ENCODE peak calls at places on chromosomes 16 and 17, in seven cellular contexts. One of them, this sample, is unnamed.

GRCh38 chr16:25966172-25967097 is 274.7 kb downstream of the HS3ST4 start:
- DNase-seq in mucosa of descending colon: no peak
- DNase-seq in T-helper 22 cell: no peak
- DNase-seq in NAMALWA: no peak
- DNase-seq in NCI-H345: no peak
- DNase-seq in SJCRH30: no peak
- DNase-seq in NCI-H1092: no peak
- DNase-seq in this sample: no peak

GRCh38 chr17:52604105-52604504 is 445.6 kb upstream of the CA10 start:
- DNase-seq in NCI-H345: no peak
- DNase-seq in T-helper 22 cell: no peak
- DNase-seq in mucosa of descending colon: no peak
- DNase-seq in NCI-H1092: no peak
- DNase-seq in NAMALWA: no peak
- DNase-seq in SJCRH30: no peak
- DNase-seq in this sample: no peak

GRCh38 chr16:2671741-2672140 is 10.6 kb upstream of the KCTD5 start:
- DNase-seq in NCI-H345: no peak
- DNase-seq in SJCRH30: no peak
- DNase-seq in NCI-H1092: no peak
- DNase-seq in T-helper 22 cell: no peak
- DNase-seq in mucosa of descending colon: no peak
- DNase-seq in NAMALWA: no peak
- DNase-seq in this sample: no peak

GRCh38 chr16:89121691-89122321 is 28.2 kb downstream of the ACSF3 start:
- DNase-seq in SJCRH30: no peak
- DNase-seq in NCI-H1092: no peak
- DNase-seq in mucosa of descending colon: peak; percentile 42
- DNase-seq in NAMALWA: no peak
- DNase-seq in T-helper 22 cell: no peak
- DNase-seq in NCI-H345: no peak
- DNase-seq in this sample: no peak

GRCh38 chr16:56944954-56945839 is 13.3 kb downstream of the HERPUD1 start:
- DNase-seq in SJCRH30: peak; percentile 94
- DNase-seq in NAMALWA: peak; percentile 42
- DNase-seq in NCI-H1092: no peak
- DNase-seq in mucosa of descending colon: no peak
- DNase-seq in NCI-H345: no peak
- DNase-seq in T-helper 22 cell: no peak
- DNase-seq in this sample: no peak

GRCh38 chr17:41962111-41962510 is 4.5 kb upstream of the CNP start:
- DNase-seq in mucosa of descending colon: no peak
- DNase-seq in SJCRH30: peak; percentile 52
- DNase-seq in NCI-H1092: no peak
- DNase-seq in NCI-H345: no peak
- DNase-seq in T-helper 22 cell: no peak
- DNase-seq in NAMALWA: peak; percentile 56
- DNase-seq in this sample: no peak

GRCh38 chr17:58614854-58615409 is 76.9 kb downstream of the TEX14 start:
- DNase-seq in NCI-H1092: no peak
- DNase-seq in SJCRH30: no peak
- DNase-seq in mucosa of descending colon: no peak
- DNase-seq in NAMALWA: no peak
- DNase-seq in NCI-H345: no peak
- DNase-seq in T-helper 22 cell: no peak
- DNase-seq in this sample: no peak

GRCh38 chr17:71011389-71011788 is 842.1 kb downstream of the KCNJ2 start:
- DNase-seq in NCI-H345: peak; percentile 12
- DNase-seq in mucosa of descending colon: no peak
- DNase-seq in NAMALWA: no peak
- DNase-seq in NCI-H1092: no peak
- DNase-seq in T-helper 22 cell: no peak
- DNase-seq in SJCRH30: peak; percentile 23
- DNase-seq in this sample: no peak